ENCODE peak calls at places on chromosomes 1 and 21, in four cellular contexts. I, X, V and K are unnamed samples.

GRCh38 chr1:212485895-212486590 is 53.3 kb downstream of the NENF start:
- DNase-seq in I (peak), X (no peak), V (peak), K (peak)

GRCh38 chr1:180881806-180882509 is 30.7 kb upstream of the KIAA1614 start:
- DNase-seq in I (peak), X (peak), V (peak), K (no peak)

GRCh38 chr1:38608202-38608864 is 251.2 kb downstream of the RRAGC start:
- DNase-seq in I (peak), X (no peak), V (no peak), K (peak)

GRCh38 chr1:221739018-221739676 is 2.7 kb downstream of the DUSP10 start:
- DNase-seq in I (no peak), X (no peak), V (no peak), K (no peak)

GRCh38 chr1:96116707-96117106 is 604.9 kb upstream of the PTBP2 start:
- DNase-seq in I (no peak), X (no peak), V (no peak), K (no peak)

GRCh38 chr1:64536836-64537490 is 67.0 kb downstream of the CACHD1 start:
- DNase-seq in I (no peak), X (no peak), V (no peak), K (no peak)

GRCh38 chr1:61674221-61674620 is 50.7 kb downstream of the TM2D1 start:
- DNase-seq in I (no peak), X (no peak), V (no peak), K (no peak)

GRCh38 chr1:9120312-9120958 is 8.5 kb downstream of the GPR157 start:
- DNase-seq in I (no peak), X (no peak), V (no peak), K (no peak)

GRCh38 chr1:28526886-28527285 is 21.0 kb downstream of the RCC1 start:
- DNase-seq in I (no peak), X (no peak), V (peak), K (no peak)

GRCh38 chr21:39712976-39713375 is 32.0 kb upstream of the IGSF5 start:
- DNase-seq in I (peak), X (no peak), V (peak), K (no peak)

GRCh38 chr1:205947024-205947423 is 3.8 kb upstream of the SLC26A9 start:
- DNase-seq in I (no peak), X (no peak), V (no peak), K (no peak)

GRCh38 chr21:32917392-32918135 is 108.2 kb upstream of the OLIG2 start:
- DNase-seq in I (no peak), X (no peak), V (no peak), K (no peak)

GRCh38 chr1:16181887-16182719 is 26.2 kb upstream of the EPHA2 start:
- DNase-seq in I (peak), X (no peak), V (peak), K (peak)

GRCh38 chr1:20625176-20626097 is 7.8 kb upstream of the PINK1 start:
- DNase-seq in I (peak), X (no peak), V (no peak), K (no peak)

GRCh38 chr1:36553591-36554417 is 71.1 kb upstream of the CSF3R start:
- DNase-seq in I (peak), X (peak), V (peak), K (no peak)

GRCh38 chr1:197774691-197775281 is 494 bp downstream of the DENND1B start:
- DNase-seq in I (peak), X (no peak), V (peak), K (no peak)

GRCh38 chr1:182069028-182069466 is 7.5 kb upstream of the ZNF648 start:
- DNase-seq in I (peak), X (peak), V (peak), K (no peak)

GRCh38 chr1:231550448-231550781 is 21.9 kb downstream of the TSNAX start:
- DNase-seq in I (peak), X (no peak), V (peak), K (no peak)

GRCh38 chr21:37849703-37850102 is 66.6 kb downstream of the KCNJ6 start:
- DNase-seq in I (no peak), X (no peak), V (no peak), K (no peak)

GRCh38 chr1:224852901-224853568 is 76.4 kb upstream of the DNAH14 start:
- DNase-seq in I (no peak), X (peak), V (peak), K (no peak)

GRCh38 chr1:56758135-56758534 is 61.1 kb downstream of the FYB2 start:
- DNase-seq in I (peak), X (no peak), V (peak), K (no peak)

GRCh38 chr1:205613854-205614412 is 17.9 kb downstream of the ELK4 start:
- DNase-seq in I (no peak), X (no peak), V (no peak), K (no peak)

GRCh38 chr1:223010552-223011229 is 132.4 kb downstream of the TLR5 start:
- DNase-seq in I (no peak), X (no peak), V (no peak), K (no peak)

GRCh38 chr1:230985711-230986110 is 6.8 kb downstream of the ARV1 start:
- DNase-seq in I (no peak), X (no peak), V (no peak), K (no peak)

GRCh38 chr1:12124693-12125421 is 41.9 kb upstream of the TNFRSF1B start:
- DNase-seq in I (peak), X (peak), V (peak), K (no peak)

GRCh38 chr1:16903054-16903453 is 7.3 kb downstream of the RNU1-2 start:
- DNase-seq in I (peak), X (no peak), V (peak), K (no peak)